ENCODE peak calls at places on chromosome 1, in nine cellular contexts. One of them, this sample, is unnamed.

GRCh38 chr1:179298952-179299351 is 5.4 kb downstream of the SOAT1 start:
- DNase-seq in tibial nerve: no peak
- DNase-seq in fibroblast of mammary gland: no peak
- DNase-seq in fibroblast of pulmonary artery: no peak
- DNase-seq in RWPE1: no peak
- DNase-seq in CD4-positive, alpha-beta T cell: peak; percentile 29
- DNase-seq in AG09319: no peak
- DNase-seq in progenitor cell of endocrine pancreas: no peak
- DNase-seq in endodermal cell: no peak
- DNase-seq in this sample: no peak

GRCh38 chr1:1324084-1324523 is 356 bp downstream of the INTS11 start:
- DNase-seq in tibial nerve: no peak
- DNase-seq in fibroblast of pulmonary artery: no peak
- DNase-seq in AG09319: no peak
- DNase-seq in fibroblast of mammary gland: no peak
- DNase-seq in progenitor cell of endocrine pancreas: no peak
- DNase-seq in CD4-positive, alpha-beta T cell: no peak
- DNase-seq in endodermal cell: no peak
- DNase-seq in RWPE1: no peak
- DNase-seq in this sample: no peak

GRCh38 chr1:179083031-179083345 is 1.1 kb downstream of the TOR3A start:
- DNase-seq in progenitor cell of endocrine pancreas: no peak
- DNase-seq in AG09319: no peak
- DNase-seq in CD4-positive, alpha-beta T cell: no peak
- DNase-seq in tibial nerve: no peak
- DNase-seq in fibroblast of mammary gland: no peak
- DNase-seq in endodermal cell: no peak
- DNase-seq in RWPE1: no peak
- DNase-seq in fibroblast of pulmonary artery: peak; percentile 29
- DNase-seq in this sample: no peak

GRCh38 chr1:174743654-174744561 is 255.8 kb upstream of the CACYBP start:
- DNase-seq in RWPE1: peak; percentile 34
- DNase-seq in AG09319: peak; percentile 44
- DNase-seq in fibroblast of mammary gland: peak; percentile 67
- DNase-seq in tibial nerve: no peak
- DNase-seq in endodermal cell: no peak
- DNase-seq in progenitor cell of endocrine pancreas: no peak
- DNase-seq in CD4-positive, alpha-beta T cell: no peak
- DNase-seq in fibroblast of pulmonary artery: peak; percentile 69
- DNase-seq in this sample: no peak

GRCh38 chr1:109216662-109217061 is 2.9 kb downstream of the SARS1 start:
- DNase-seq in fibroblast of pulmonary artery: no peak
- DNase-seq in AG09319: no peak
- DNase-seq in progenitor cell of endocrine pancreas: no peak
- DNase-seq in fibroblast of mammary gland: no peak
- DNase-seq in tibial nerve: no peak
- DNase-seq in CD4-positive, alpha-beta T cell: no peak
- DNase-seq in RWPE1: no peak
- DNase-seq in endodermal cell: no peak
- DNase-seq in this sample: no peak

GRCh38 chr1:23168462-23169218 is at the start of gene LUZP1:
- DNase-seq in tibial nerve: peak; percentile 87
- DNase-seq in AG09319: peak; percentile 71
- DNase-seq in endodermal cell: peak; percentile 96
- DNase-seq in RWPE1: peak; percentile 85
- DNase-seq in progenitor cell of endocrine pancreas: peak; percentile 87
- DNase-seq in fibroblast of pulmonary artery: peak; percentile 93
- DNase-seq in fibroblast of mammary gland: peak; percentile 88
- DNase-seq in CD4-positive, alpha-beta T cell: peak; percentile 88
- DNase-seq in this sample: no peak

GRCh38 chr1:229156819-229157218 is 114.1 kb upstream of the RAB4A start:
- DNase-seq in endodermal cell: peak; percentile 71
- DNase-seq in fibroblast of pulmonary artery: peak; percentile 43
- DNase-seq in progenitor cell of endocrine pancreas: no peak
- DNase-seq in tibial nerve: no peak
- DNase-seq in AG09319: no peak
- DNase-seq in RWPE1: peak; percentile 38
- DNase-seq in CD4-positive, alpha-beta T cell: no peak
- DNase-seq in fibroblast of mammary gland: peak; percentile 7
- DNase-seq in this sample: no peak

GRCh38 chr1:10291705-10292104 is 81.3 kb downstream of the KIF1B start:
- DNase-seq in AG09319: no peak
- DNase-seq in CD4-positive, alpha-beta T cell: no peak
- DNase-seq in fibroblast of pulmonary artery: no peak
- DNase-seq in endodermal cell: no peak
- DNase-seq in RWPE1: no peak
- DNase-seq in fibroblast of mammary gland: no peak
- DNase-seq in tibial nerve: no peak
- DNase-seq in progenitor cell of endocrine pancreas: no peak
- DNase-seq in this sample: no peak

GRCh38 chr1:224623743-224624333 is 7.7 kb downstream of the CNIH3 start:
- DNase-seq in endodermal cell: no peak
- DNase-seq in fibroblast of mammary gland: peak; percentile 89
- DNase-seq in progenitor cell of endocrine pancreas: no peak
- DNase-seq in fibroblast of pulmonary artery: peak; percentile 90
- DNase-seq in CD4-positive, alpha-beta T cell: peak; percentile 58
- DNase-seq in RWPE1: no peak
- DNase-seq in tibial nerve: no peak
- DNase-seq in AG09319: peak; percentile 45
- DNase-seq in this sample: no peak

GRCh38 chr1:114320586-114320985 is 166.9 kb upstream of the SYT6 start:
- DNase-seq in endodermal cell: no peak
- DNase-seq in progenitor cell of endocrine pancreas: no peak
- DNase-seq in CD4-positive, alpha-beta T cell: no peak
- DNase-seq in fibroblast of pulmonary artery: peak; percentile 44
- DNase-seq in tibial nerve: no peak
- DNase-seq in RWPE1: peak; percentile 58
- DNase-seq in fibroblast of mammary gland: peak; percentile 90
- DNase-seq in AG09319: no peak
- DNase-seq in this sample: no peak

GRCh38 chr1:99768525-99769382 is 2.3 kb upstream of the FRRS1 start:
- DNase-seq in RWPE1: no peak
- DNase-seq in progenitor cell of endocrine pancreas: no peak
- DNase-seq in endodermal cell: no peak
- DNase-seq in fibroblast of mammary gland: no peak
- DNase-seq in tibial nerve: no peak
- DNase-seq in fibroblast of pulmonary artery: peak; percentile 75
- DNase-seq in CD4-positive, alpha-beta T cell: no peak
- DNase-seq in AG09319: no peak
- DNase-seq in this sample: no peak

GRCh38 chr1:204746838-204747442 is 61.4 kb upstream of the LRRN2 start:
- DNase-seq in AG09319: no peak
- DNase-seq in progenitor cell of endocrine pancreas: peak; percentile 38
- DNase-seq in RWPE1: peak; percentile 68
- DNase-seq in CD4-positive, alpha-beta T cell: peak; percentile 25
- DNase-seq in endodermal cell: peak; percentile 84
- DNase-seq in tibial nerve: no peak
- DNase-seq in fibroblast of pulmonary artery: peak; percentile 56
- DNase-seq in fibroblast of mammary gland: peak; percentile 48
- DNase-seq in this sample: no peak

GRCh38 chr1:220526294-220526693 is 1.6 kb upstream of the MARK1 start:
- DNase-seq in RWPE1: no peak
- DNase-seq in fibroblast of pulmonary artery: peak; percentile 3
- DNase-seq in AG09319: no peak
- DNase-seq in endodermal cell: peak; percentile 73
- DNase-seq in progenitor cell of endocrine pancreas: no peak
- DNase-seq in tibial nerve: no peak
- DNase-seq in fibroblast of mammary gland: no peak
- DNase-seq in CD4-positive, alpha-beta T cell: no peak
- DNase-seq in this sample: no peak

GRCh38 chr1:171868217-171868616 is 26.9 kb downstream of the DNM3 start:
- DNase-seq in endodermal cell: no peak
- DNase-seq in fibroblast of pulmonary artery: peak; percentile 20
- DNase-seq in progenitor cell of endocrine pancreas: no peak
- DNase-seq in fibroblast of mammary gland: no peak
- DNase-seq in AG09319: no peak
- DNase-seq in RWPE1: no peak
- DNase-seq in tibial nerve: no peak
- DNase-seq in CD4-positive, alpha-beta T cell: no peak
- DNase-seq in this sample: no peak

GRCh38 chr1:219708919-219709318 is 96.0 kb upstream of the ZC3H11B start:
- DNase-seq in RWPE1: no peak
- DNase-seq in fibroblast of pulmonary artery: no peak
- DNase-seq in fibroblast of mammary gland: peak; percentile 16
- DNase-seq in endodermal cell: no peak
- DNase-seq in progenitor cell of endocrine pancreas: no peak
- DNase-seq in AG09319: no peak
- DNase-seq in CD4-positive, alpha-beta T cell: no peak
- DNase-seq in tibial nerve: no peak
- DNase-seq in this sample: no peak

GRCh38 chr1:32394890-32395415 is 712 bp upstream of the BSDC1 start:
- DNase-seq in progenitor cell of endocrine pancreas: no peak
- DNase-seq in RWPE1: peak; percentile 23
- DNase-seq in AG09319: no peak
- DNase-seq in CD4-positive, alpha-beta T cell: no peak
- DNase-seq in endodermal cell: no peak
- DNase-seq in fibroblast of pulmonary artery: peak; percentile 26
- DNase-seq in tibial nerve: no peak
- DNase-seq in fibroblast of mammary gland: peak; percentile 20
- DNase-seq in this sample: no peak

GRCh38 chr1:100795646-100795985 is 76.1 kb downstream of the VCAM1 start:
- DNase-seq in CD4-positive, alpha-beta T cell: no peak
- DNase-seq in endodermal cell: no peak
- DNase-seq in fibroblast of mammary gland: no peak
- DNase-seq in tibial nerve: no peak
- DNase-seq in progenitor cell of endocrine pancreas: no peak
- DNase-seq in RWPE1: no peak
- DNase-seq in AG09319: no peak
- DNase-seq in fibroblast of pulmonary artery: peak; percentile 23
- DNase-seq in this sample: no peak

GRCh38 chr1:56374026-56374974 is 205.1 kb downstream of the PLPP3 start:
- DNase-seq in AG09319: no peak
- DNase-seq in progenitor cell of endocrine pancreas: no peak
- DNase-seq in RWPE1: no peak
- DNase-seq in endodermal cell: no peak
- DNase-seq in CD4-positive, alpha-beta T cell: no peak
- DNase-seq in fibroblast of pulmonary artery: no peak
- DNase-seq in tibial nerve: no peak
- DNase-seq in fibroblast of mammary gland: peak; percentile 44
- DNase-seq in this sample: no peak

GRCh38 chr1:231971397-231972233 is 345.0 kb downstream of the DISC1 start:
- DNase-seq in fibroblast of mammary gland: peak; percentile 10
- DNase-seq in fibroblast of pulmonary artery: peak; percentile 77
- DNase-seq in progenitor cell of endocrine pancreas: no peak
- DNase-seq in tibial nerve: no peak
- DNase-seq in RWPE1: peak; percentile 4
- DNase-seq in CD4-positive, alpha-beta T cell: no peak
- DNase-seq in AG09319: no peak
- DNase-seq in endodermal cell: no peak
- DNase-seq in this sample: no peak

GRCh38 chr1:221637641-221638041 is 104.2 kb downstream of the DUSP10 start:
- DNase-seq in RWPE1: no peak
- DNase-seq in endodermal cell: no peak
- DNase-seq in CD4-positive, alpha-beta T cell: no peak
- DNase-seq in progenitor cell of endocrine pancreas: no peak
- DNase-seq in tibial nerve: no peak
- DNase-seq in fibroblast of mammary gland: peak; percentile 51
- DNase-seq in AG09319: no peak
- DNase-seq in fibroblast of pulmonary artery: peak; percentile 8
- DNase-seq in this sample: no peak
- TF ChIP-seq CTCF in RWPE1: no peak
- TF ChIP-seq CTCF in endodermal cell: peak; percentile 15
- TF ChIP-seq CTCF in CD4-positive, alpha-beta T cell: no peak
- TF ChIP-seq CTCF in progenitor cell of endocrine pancreas: no peak
- TF ChIP-seq CTCF in tibial nerve: no peak
- TF ChIP-seq CTCF in fibroblast of mammary gland: no peak
- TF ChIP-seq CTCF in AG09319: no peak
- TF ChIP-seq CTCF in fibroblast of pulmonary artery: no peak
- TF ChIP-seq CTCF in this sample: no peak

GRCh38 chr1:176880954-176881595 is 283.4 kb downstream of the ASTN1 start:
- DNase-seq in fibroblast of pulmonary artery: peak; percentile 77
- DNase-seq in tibial nerve: peak; percentile 38
- DNase-seq in RWPE1: peak; percentile 79
- DNase-seq in fibroblast of mammary gland: peak; percentile 75
- DNase-seq in AG09319: peak; percentile 25
- DNase-seq in CD4-positive, alpha-beta T cell: no peak
- DNase-seq in endodermal cell: peak; percentile 93
- DNase-seq in progenitor cell of endocrine pancreas: peak; percentile 71
- DNase-seq in this sample: peak; percentile 63
- TF ChIP-seq CTCF in fibroblast of pulmonary artery: peak; percentile 89
- TF ChIP-seq CTCF in tibial nerve: peak; percentile 51
- TF ChIP-seq CTCF in RWPE1: peak; percentile 72
- TF ChIP-seq CTCF in fibroblast of mammary gland: peak; percentile 81
- TF ChIP-seq CTCF in AG09319: peak; percentile 83
- TF ChIP-seq CTCF in CD4-positive, alpha-beta T cell: no peak
- TF ChIP-seq CTCF in endodermal cell: peak; percentile 94
- TF ChIP-seq CTCF in progenitor cell of endocrine pancreas: peak; percentile 95
- TF ChIP-seq CTCF in this sample: peak; percentile 99

DNA sequence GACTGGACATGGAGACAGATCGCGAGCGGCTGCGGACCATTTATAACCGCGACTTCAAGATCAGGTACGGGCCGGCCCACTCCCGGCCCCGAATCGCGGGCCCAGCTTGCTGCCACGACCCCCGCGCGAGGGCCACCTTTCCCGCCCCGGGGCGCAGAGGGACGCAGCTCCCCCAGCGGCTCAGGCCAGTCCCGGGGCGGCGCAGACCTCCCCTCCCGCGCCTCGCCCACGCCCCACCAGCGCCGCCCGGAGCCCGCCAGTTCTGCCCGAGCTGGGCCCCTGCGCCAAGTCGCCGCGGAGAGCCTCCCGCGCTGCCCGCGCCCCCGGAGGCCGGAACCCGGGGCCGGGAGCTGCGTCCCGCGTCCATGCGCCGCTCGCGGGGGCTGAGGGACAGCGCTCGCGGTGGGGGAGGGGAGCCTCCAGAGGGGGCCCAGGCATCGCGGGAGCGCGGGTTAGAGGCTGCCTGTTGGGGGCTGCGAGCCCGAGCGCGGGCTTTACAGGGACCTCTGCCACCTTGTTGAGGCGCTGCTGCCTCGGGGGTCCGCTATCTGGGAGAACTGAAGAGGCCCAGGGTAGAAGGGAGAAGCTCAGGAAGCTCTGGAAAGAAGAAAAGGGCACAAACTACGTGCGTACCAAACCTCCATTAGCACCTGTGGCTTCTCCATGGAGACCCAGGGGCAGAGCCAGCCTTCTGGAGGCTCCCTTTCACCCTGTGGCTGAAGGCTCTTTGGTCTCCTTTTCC is 698 bp downstream of the MOV10 start:
- DNase-seq in endodermal cell: peak; percentile 87
- DNase-seq in progenitor cell of endocrine pancreas: peak; percentile 59
- DNase-seq in AG09319: no peak
- DNase-seq in fibroblast of pulmonary artery: peak; percentile 22
- DNase-seq in CD4-positive, alpha-beta T cell: peak; percentile 10
- DNase-seq in tibial nerve: no peak
- DNase-seq in RWPE1: peak; percentile 30
- DNase-seq in fibroblast of mammary gland: peak; percentile 7
- DNase-seq in this sample: no peak
- TF ChIP-seq CTCF in endodermal cell: peak; percentile 27
- TF ChIP-seq CTCF in progenitor cell of endocrine pancreas: peak; percentile 34
- TF ChIP-seq CTCF in AG09319: no peak
- TF ChIP-seq CTCF in fibroblast of pulmonary artery: no peak
- TF ChIP-seq CTCF in CD4-positive, alpha-beta T cell: no peak
- TF ChIP-seq CTCF in tibial nerve: peak; percentile 3
- TF ChIP-seq CTCF in RWPE1: peak; percentile 33
- TF ChIP-seq CTCF in fibroblast of mammary gland: no peak
- TF ChIP-seq CTCF in this sample: no peak

DNA sequence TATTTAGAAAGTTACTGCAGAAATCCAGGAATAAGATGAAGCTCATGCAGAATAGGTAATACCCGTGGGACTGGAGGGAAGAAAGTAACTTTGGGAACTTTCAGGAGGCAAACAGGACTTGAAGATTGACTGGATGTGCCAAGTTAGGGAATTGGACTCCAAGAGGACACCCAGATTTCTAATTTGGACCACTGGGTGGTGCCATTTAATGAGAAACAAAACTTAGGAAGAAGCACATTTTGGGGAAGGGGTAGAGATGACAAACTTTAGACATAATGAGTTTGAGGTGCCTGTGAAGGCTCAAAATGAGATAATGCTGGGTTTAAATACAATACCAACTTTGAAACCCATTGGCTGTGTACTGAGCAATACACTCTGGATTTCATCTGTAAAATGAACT is 3.3 kb upstream of the B4GALT3 start:
- DNase-seq in RWPE1: no peak
- DNase-seq in progenitor cell of endocrine pancreas: no peak
- DNase-seq in fibroblast of mammary gland: peak; percentile 72
- DNase-seq in CD4-positive, alpha-beta T cell: no peak
- DNase-seq in AG09319: no peak
- DNase-seq in fibroblast of pulmonary artery: peak; percentile 50
- DNase-seq in tibial nerve: no peak
- DNase-seq in endodermal cell: no peak
- DNase-seq in this sample: no peak
- TF ChIP-seq CTCF in RWPE1: no peak
- TF ChIP-seq CTCF in progenitor cell of endocrine pancreas: no peak
- TF ChIP-seq CTCF in fibroblast of mammary gland: peak; percentile 49
- TF ChIP-seq CTCF in CD4-positive, alpha-beta T cell: peak; percentile 70
- TF ChIP-seq CTCF in AG09319: peak; percentile 23
- TF ChIP-seq CTCF in fibroblast of pulmonary artery: peak; percentile 47
- TF ChIP-seq CTCF in tibial nerve: no peak
- TF ChIP-seq CTCF in endodermal cell: peak; percentile 66
- TF ChIP-seq CTCF in this sample: peak; percentile 51

This sample was measured in D721Med.